ENCODE peak calls at places on chromosomes 13 and 19, in eight cellular contexts. E is HEK293T, R is thoracic aorta, A is amniotic stem cell, X is dermis blood vessel endothelial cell, T is keratinocyte, M is Kasumi-1, I is hypothalamus. S is an unnamed sample.

GRCh38 chr13:35984287-35984686 is 146.9 kb downstream of the DCLK1 start:
- DNase-seq in E (no peak), R (no peak), A (no peak), X (no peak), T (no peak), M (no peak), I (no peak), S (no peak)

GRCh38 chr13:112818040-112818697 is 128.3 kb downstream of the ATP11A start:
- DNase-seq in E (no peak), R (no peak), A (no peak), X (no peak), T (no peak), M (no peak), I (no peak), S (no peak)

GRCh38 chr19:47226426-47227346 is 4.3 kb downstream of the BBC3 start:
- DNase-seq in E (no peak), R (peak), A (no peak), X (peak), T (no peak), M (peak), I (no peak), S (no peak)

GRCh38 chr19:311813-312261 is 20.6 kb upstream of the PLPP2 start:
- DNase-seq in E (no peak), R (no peak), A (no peak), X (peak), T (no peak), M (no peak), I (no peak), S (no peak)

GRCh38 chr13:74438911-74439310 is 304.7 kb upstream of the KLF12 start:
- DNase-seq in E (no peak), R (no peak), A (no peak), X (no peak), T (no peak), M (no peak), I (no peak), S (no peak)

GRCh38 chr19:35414442-35414841 is 33.6 kb upstream of the FFAR2 start:
- DNase-seq in E (no peak), R (no peak), A (no peak), X (no peak), T (no peak), M (no peak), I (no peak), S (no peak)

GRCh38 chr19:4889034-4889825 is 13.5 kb downstream of the ARRDC5 start:
- DNase-seq in E (no peak), R (no peak), A (peak), X (peak), T (peak), M (no peak), I (no peak), S (no peak)

GRCh38 chr13:95784161-95784880 is 107.4 kb downstream of the DNAJC3 start:
- DNase-seq in E (no peak), R (no peak), A (peak), X (peak), T (peak), M (no peak), I (no peak), S (peak)

GRCh38 chr13:31199849-31200635 is at the start of gene B3GLCT:
- DNase-seq in E (peak), R (no peak), A (peak), X (peak), T (no peak), M (peak), I (peak), S (no peak)

GRCh38 chr13:80359459-80360297 is 18.8 kb upstream of the SPRY2 start:
- DNase-seq in E (peak), R (no peak), A (no peak), X (peak), T (no peak), M (no peak), I (no peak), S (no peak)

GRCh38 chr19:9823816-9824215 is 3.9 kb upstream of the UBL5 start:
- DNase-seq in E (no peak), R (no peak), A (no peak), X (no peak), T (no peak), M (no peak), I (no peak), S (no peak)